ENCODE peak calls at places on chromosomes 11 and 22, in nine cellular contexts. Z is OCI-LY7, G is upper lobe of right lung, B is PC-3, J is heart left ventricle, C is HCT116, L is BE2C, D is AG09309, R is brain microvascular endothelial cell. A is an unnamed sample.

GRCh38 chr11:47271961-47272661 is 2.2 kb downstream of the MADD start:
- DNase-seq in Z (peak; percentile 43), G (no peak), B (no peak), J (no peak), C (no peak), L (peak; percentile 44), D (no peak), R (no peak), A (no peak)

GRCh38 chr11:118924591-118925585 is 838 bp downstream of the BCL9L start:
- DNase-seq in Z (peak; percentile 72), G (peak; percentile 82), B (peak; percentile 54), J (peak; percentile 80), C (no peak), L (peak; percentile 77), D (no peak), R (no peak), A (peak; percentile 45)

GRCh38 chr11:44542372-44542771 is 23.1 kb upstream of the CD82 start:
- DNase-seq in Z (no peak), G (no peak), B (no peak), J (no peak), C (no peak), L (no peak), D (no peak), R (peak; percentile 8), A (no peak)

GRCh38 chr11:134040386-134041297 is 28.2 kb upstream of the JAM3 start:
- DNase-seq in Z (no peak), G (peak; percentile 40), B (no peak), J (peak; percentile 48), C (no peak), L (no peak), D (no peak), R (peak; percentile 89), A (peak; percentile 81)

GRCh38 chr11:9280655-9281301 is 15.6 kb upstream of the DENND5A start:
- DNase-seq in Z (peak; percentile 43), G (no peak), B (peak; percentile 77), J (no peak), C (no peak), L (no peak), D (no peak), R (peak; percentile 73), A (peak; percentile 68)

GRCh38 chr11:66868726-66869291 is 11.9 kb downstream of the LRFN4 start:
- DNase-seq in Z (peak; percentile 92), G (peak; percentile 85), B (peak; percentile 87), J (no peak), C (peak; percentile 71), L (peak; percentile 50), D (no peak), R (no peak), A (peak; percentile 71)

GRCh38 chr11:73555615-73556014 is 42.3 kb downstream of the FAM168A start:
- DNase-seq in Z (no peak), G (no peak), B (no peak), J (no peak), C (no peak), L (no peak), D (no peak), R (no peak), A (no peak)

GRCh38 chr11:72643547-72643946 is 30.7 kb downstream of the PDE2A start:
- DNase-seq in Z (no peak), G (no peak), B (peak; percentile 89), J (no peak), C (peak; percentile 31), L (no peak), D (no peak), R (peak; percentile 18), A (peak; percentile 90)

GRCh38 chr11:58926695-58927094 is 12.6 kb upstream of the GLYATL1 start:
- DNase-seq in Z (no peak), G (no peak), B (peak; percentile 46), J (no peak), C (no peak), L (no peak), D (peak; percentile 75), R (no peak), A (no peak)

GRCh38 chr22:40022536-40023225 is 27.9 kb downstream of the FAM83F start:
- DNase-seq in Z (no peak), G (no peak), B (no peak), J (no peak), C (no peak), L (no peak), D (no peak), R (no peak), A (peak; percentile 68)

GRCh38 chr22:40021401-40022000 is 26.7 kb downstream of the FAM83F start:
- DNase-seq in Z (no peak), G (no peak), B (no peak), J (no peak), C (no peak), L (no peak), D (no peak), R (no peak), A (no peak)

GRCh38 chr22:40019681-40020080 is 24.9 kb downstream of the FAM83F start:
- DNase-seq in Z (no peak), G (no peak), B (no peak), J (no peak), C (no peak), L (no peak), D (no peak), R (no peak), A (no peak)

GRCh38 chr22:40019100-40019499 is 24.3 kb downstream of the FAM83F start:
- DNase-seq in Z (no peak), G (no peak), B (no peak), J (no peak), C (no peak), L (no peak), D (no peak), R (no peak), A (no peak)

DNA sequence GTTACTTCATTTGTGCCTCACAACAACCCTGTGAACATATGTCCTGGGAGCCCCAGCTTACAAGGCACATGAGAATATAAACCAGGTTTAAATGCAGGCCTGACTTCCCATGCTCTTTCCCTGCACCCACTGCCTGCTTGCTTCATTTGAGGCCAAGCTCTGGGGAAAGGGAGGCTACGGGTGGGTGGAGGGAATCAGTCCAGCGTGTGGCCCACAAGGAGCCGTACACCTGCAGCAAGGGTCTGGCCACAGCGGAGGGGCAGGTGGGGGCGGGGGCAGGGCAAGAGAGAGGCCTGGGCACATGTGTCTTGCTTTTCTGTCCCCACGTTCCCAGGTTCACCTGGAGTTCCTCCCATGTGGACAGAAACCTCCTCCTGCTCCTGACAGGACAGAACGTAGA is 26.2 kb downstream of the FAM83F start:
- DNase-seq in Z (no peak), G (no peak), B (no peak), J (no peak), C (no peak), L (no peak), D (no peak), R (no peak), A (no peak)
- TF ChIP-seq CTCF in Z (no peak), G (no peak), B (no peak), J (no peak), C (no peak), L (no peak), D (no peak), R (no peak), A (no peak)

GRCh38 chr22:43228863-43229262 is 41.9 kb upstream of the TTLL12 start:
- DNase-seq in Z (no peak), G (no peak), B (no peak), J (no peak), C (no peak), L (no peak), D (no peak), R (no peak), A (no peak)

GRCh38 chr22:43230571-43230970 is 43.6 kb upstream of the TTLL12 start:
- DNase-seq in Z (no peak), G (no peak), B (no peak), J (no peak), C (no peak), L (no peak), D (no peak), R (no peak), A (no peak)

GRCh38 chr22:43226368-43226979 is 39.5 kb upstream of the TTLL12 start:
- DNase-seq in Z (no peak), G (no peak), B (no peak), J (no peak), C (no peak), L (peak; percentile 73), D (no peak), R (peak; percentile 9), A (no peak)

GRCh38 chr22:43227231-43227630 is 40.3 kb upstream of the TTLL12 start:
- DNase-seq in Z (no peak), G (no peak), B (no peak), J (no peak), C (no peak), L (no peak), D (no peak), R (peak; percentile 31), A (no peak)

DNA sequence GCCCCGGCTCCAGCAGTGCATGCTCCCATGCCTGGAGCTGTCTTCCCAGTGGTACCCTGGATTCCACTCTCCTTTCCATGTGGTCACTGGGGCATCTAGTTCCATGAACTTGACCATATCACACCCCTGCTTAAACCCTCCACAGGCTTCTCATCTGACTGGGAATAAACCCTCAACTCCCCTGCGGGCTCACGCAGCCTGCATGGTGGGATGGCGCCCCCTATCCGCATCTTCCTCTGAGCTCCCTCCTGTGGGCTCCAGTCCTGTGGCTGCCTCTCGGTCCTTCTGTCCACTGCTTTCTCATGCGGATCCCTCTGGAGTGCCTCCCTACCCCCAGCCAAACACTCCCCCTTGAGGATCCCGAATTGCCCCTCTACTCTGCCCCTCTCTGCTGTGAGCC is 41.4 kb upstream of the TTLL12 start:
- DNase-seq in Z (peak; percentile 36), G (no peak), B (peak; percentile 35), J (no peak), C (peak; percentile 10), L (peak; percentile 81), D (no peak), R (peak; percentile 25), A (peak; percentile 47)
- TF ChIP-seq CTCF in Z (peak; percentile 74), G (peak; percentile 21), B (peak; percentile 55), J (peak; percentile 22), C (peak; percentile 73), L (peak; percentile 79), D (peak; percentile 47), R (peak; percentile 71), A (peak; percentile 34)

GRCh38 chr11:62788991-62789390 is 1.8 kb downstream of the TMEM179B start:
- DNase-seq in Z (no peak), G (no peak), B (no peak), J (no peak), C (no peak), L (no peak), D (no peak), R (no peak), A (no peak)
- TF ChIP-seq CTCF in Z (peak; percentile 25), G (no peak), B (peak; percentile 19), J (no peak), C (peak; percentile 38), L (no peak), D (no peak), R (no peak), A (no peak)

GRCh38 chr11:78841451-78842060 is 266.9 kb upstream of the NARS2 start:
- DNase-seq in Z (no peak), G (no peak), B (peak; percentile 67), J (no peak), C (no peak), L (no peak), D (no peak), R (no peak), A (peak; percentile 92)
- TF ChIP-seq CTCF in Z (no peak), G (no peak), B (no peak), J (no peak), C (no peak), L (no peak), D (no peak), R (no peak), A (no peak)

GRCh38 chr22:23095467-23096342 is 25.4 kb downstream of the GNAZ start:
- DNase-seq in Z (no peak), G (no peak), B (no peak), J (no peak), C (no peak), L (no peak), D (no peak), R (no peak), A (no peak)
- TF ChIP-seq CTCF in Z (no peak), G (no peak), B (no peak), J (no peak), C (no peak), L (no peak), D (no peak), R (no peak), A (no peak)